ENCODE peak calls at places on chromosomes 11 and 22, in six cellular contexts. Q is HepG2, U is GM12878, P is H1, H is HCT116, M is SK-N-SH. Y is an unnamed sample.

GRCh38 chr22:38223289-38223960 is 21.6 kb downstream of the MAFF start:
- DNase-seq in Q (no peak), U (no peak), P (no peak), H (no peak), M (no peak), Y (peak)

GRCh38 chr11:61699737-61700160 is 19.6 kb downstream of the DAGLA start:
- DNase-seq in Q (no peak), U (no peak), P (no peak), H (no peak), M (no peak), Y (peak)

GRCh38 chr11:35007277-35007676 is 90.9 kb downstream of the PDHX start:
- DNase-seq in Q (no peak), U (peak), P (no peak), H (no peak), M (no peak), Y (no peak)

GRCh38 chr11:123841189-123841588 is 35.0 kb upstream of the OR6M1 start:
- DNase-seq in Q (no peak), U (no peak), P (no peak), H (no peak), M (no peak), Y (no peak)

GRCh38 chr22:20441631-20442484 is 4.2 kb upstream of the SCARF2 start:
- DNase-seq in Q (no peak), U (no peak), P (no peak), H (no peak), M (no peak), Y (no peak)

GRCh38 chr11:102592634-102593581 is 32.2 kb downstream of the MMP20 start:
- DNase-seq in Q (peak), U (no peak), P (no peak), H (peak), M (peak), Y (no peak)

GRCh38 chr11:63769719-63770443 is 1.3 kb upstream of the ZFTA start:
- DNase-seq in Q (no peak), U (no peak), P (no peak), H (no peak), M (no peak), Y (no peak)

GRCh38 chr22:43829904-43830851 is 18.1 kb upstream of the EFCAB6 start:
- DNase-seq in Q (no peak), U (no peak), P (no peak), H (no peak), M (peak), Y (no peak)

GRCh38 chr11:121143921-121144320 is 42.9 kb downstream of the TECTA start:
- DNase-seq in Q (no peak), U (no peak), P (no peak), H (no peak), M (no peak), Y (no peak)

GRCh38 chr11:35307221-35307621 is 112.1 kb downstream of the SLC1A2 start:
- DNase-seq in Q (no peak), U (no peak), P (no peak), H (no peak), M (no peak), Y (no peak)

GRCh38 chr11:133809525-133810178 is 35.7 kb downstream of the SPATA19 start:
- DNase-seq in Q (no peak), U (no peak), P (no peak), H (no peak), M (no peak), Y (peak)

DNA sequence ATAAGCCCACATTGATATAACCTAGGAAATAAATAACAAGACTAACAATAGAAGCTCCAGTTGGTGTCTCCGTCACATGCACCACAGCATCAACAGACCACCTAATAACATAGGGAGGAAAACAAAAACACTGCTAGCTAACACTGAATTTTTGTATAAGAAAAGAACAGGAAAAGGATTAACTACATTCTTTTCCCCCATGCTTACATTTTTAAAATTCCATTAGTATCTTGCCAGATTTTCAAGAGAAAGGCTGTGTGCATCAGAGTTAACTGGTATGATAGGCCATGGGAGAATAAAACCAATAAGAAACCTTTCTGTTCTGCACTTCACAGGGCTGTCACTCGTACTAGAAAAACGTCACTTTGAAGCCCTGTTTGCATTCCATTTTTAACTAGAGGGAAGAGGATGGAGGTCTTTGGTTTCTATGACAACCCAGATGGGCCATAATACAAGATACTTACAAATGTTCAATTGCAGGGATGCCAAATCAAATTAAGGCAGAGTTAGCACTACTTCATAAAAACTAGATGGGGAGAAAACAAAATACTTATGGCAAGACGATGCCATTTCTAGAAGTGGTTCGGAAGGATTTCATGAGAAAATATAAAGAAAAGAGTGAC is 79.1 kb downstream of the LARGE2 start:
- DNase-seq in Q (no peak), U (no peak), P (no peak), H (no peak), M (no peak), Y (no peak)
- TF ChIP-seq JUND in Q (no peak), U (no peak), P (no peak), H (no peak), M (no peak), Y (no peak)

DNA sequence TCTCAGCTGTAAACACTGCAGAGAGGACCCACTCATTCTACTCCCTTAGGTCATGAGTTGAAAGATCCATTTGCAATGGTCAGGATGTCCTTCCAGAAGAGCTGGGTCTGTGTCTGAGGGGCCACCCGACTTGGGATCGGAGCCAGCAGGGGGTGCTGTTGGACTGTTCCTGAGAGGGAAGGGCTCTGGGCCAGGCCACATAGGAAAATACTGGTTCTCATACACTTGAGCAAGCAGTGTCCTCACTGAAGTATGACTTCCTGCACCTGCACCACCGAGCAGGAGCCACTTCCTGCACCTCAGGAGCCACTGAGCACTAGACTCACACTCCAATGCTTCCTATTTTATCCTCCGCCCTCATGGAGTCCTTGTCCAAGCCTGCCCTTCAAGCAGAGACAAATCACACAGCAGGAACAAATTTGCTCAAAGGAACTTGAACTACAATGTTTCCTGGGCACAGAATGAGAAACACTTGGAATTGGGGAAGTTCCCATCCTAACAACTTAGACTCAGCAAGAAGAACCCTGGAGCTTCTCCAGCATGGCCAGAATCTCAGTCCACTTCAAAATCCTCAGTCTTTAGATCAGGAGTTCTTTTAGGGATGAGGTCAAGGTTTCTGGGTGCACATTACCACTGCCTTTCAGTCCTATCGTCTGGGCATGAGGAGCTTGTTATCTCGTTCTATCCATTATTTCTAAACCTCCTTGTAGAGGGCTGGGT is 36.6 kb upstream of the VPREB1 start:
- DNase-seq in Q (peak), U (peak), P (peak), H (peak), M (peak), Y (peak)
- TF ChIP-seq JUND in Q (no peak), U (no peak), P (no peak), H (no peak), M (no peak), Y (no peak)

GRCh38 chr11:108914981-108915380 is 250.1 kb downstream of the DDX10 start:
- DNase-seq in Q (no peak), U (no peak), P (no peak), H (no peak), M (no peak), Y (no peak)

GRCh38 chr11:108915666-108916065 is 250.8 kb downstream of the DDX10 start:
- DNase-seq in Q (no peak), U (no peak), P (no peak), H (no peak), M (no peak), Y (no peak)

GRCh38 chr11:108916935-108917334 is 252.1 kb downstream of the DDX10 start:
- DNase-seq in Q (no peak), U (no peak), P (no peak), H (no peak), M (no peak), Y (no peak)

GRCh38 chr11:108914211-108914610 is 249.3 kb downstream of the DDX10 start:
- DNase-seq in Q (no peak), U (no peak), P (no peak), H (no peak), M (peak), Y (no peak)

DNA sequence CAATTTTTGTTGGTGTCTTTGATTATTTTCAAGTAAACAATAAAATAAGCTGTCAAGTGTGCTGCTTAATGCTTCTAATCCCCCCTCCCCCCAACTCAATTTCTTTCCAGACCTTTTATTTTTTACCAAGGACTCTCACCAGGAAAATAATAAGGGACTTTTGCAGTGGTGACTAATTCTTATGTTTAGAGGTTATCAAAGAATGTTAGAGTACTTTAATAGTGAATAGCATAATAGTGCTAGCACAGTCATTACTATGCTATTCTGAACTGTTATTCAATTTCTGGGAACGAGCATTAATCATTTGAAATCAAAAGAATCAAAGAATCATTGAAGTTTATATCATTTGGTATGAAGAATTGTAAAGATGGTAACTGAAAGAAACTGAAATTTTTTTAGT is 251.4 kb downstream of the DDX10 start:
- DNase-seq in Q (no peak), U (no peak), P (no peak), H (no peak), M (no peak), Y (no peak)
- TF ChIP-seq JUND in Q (no peak), U (no peak), P (no peak), H (no peak), M (peak), Y (no peak)

GRCh38 chr11:19525714-19526113 is 186.9 kb upstream of the NAV2 start:
- DNase-seq in Q (no peak), U (no peak), P (no peak), H (no peak), M (no peak), Y (no peak)
- TF ChIP-seq JUND in Q (no peak), U (no peak), P (no peak), H (no peak), M (no peak), Y (no peak)

GRCh38 chr11:69471329-69472052 is 10.0 kb upstream of the LINC01488 start:
- DNase-seq in Q (no peak), U (no peak), P (no peak), H (no peak), M (no peak), Y (no peak)
- TF ChIP-seq JUND in Q (no peak), U (no peak), P (no peak), H (no peak), M (no peak), Y (no peak)

GRCh38 chr22:24289781-24290181 is 19.1 kb downstream of the SPECC1L start:
- DNase-seq in Q (no peak), U (no peak), P (no peak), H (no peak), M (no peak), Y (peak)
- TF ChIP-seq JUND in Q (no peak), U (no peak), P (no peak), H (no peak), M (no peak), Y (no peak)

GRCh38 chr11:41206388-41206787 is 253.1 kb downstream of the LRRC4C start:
- DNase-seq in Q (no peak), U (no peak), P (no peak), H (no peak), M (no peak), Y (no peak)
- TF ChIP-seq JUND in Q (no peak), U (no peak), P (no peak), H (no peak), M (no peak), Y (no peak)

GRCh38 chr11:80606726-80607125 is 1165.9 kb upstream of the TENM4 start:
- DNase-seq in Q (no peak), U (no peak), P (no peak), H (no peak), M (no peak), Y (no peak)
- TF ChIP-seq JUND in Q (no peak), U (no peak), P (no peak), H (no peak), M (no peak), Y (no peak)

DNA sequence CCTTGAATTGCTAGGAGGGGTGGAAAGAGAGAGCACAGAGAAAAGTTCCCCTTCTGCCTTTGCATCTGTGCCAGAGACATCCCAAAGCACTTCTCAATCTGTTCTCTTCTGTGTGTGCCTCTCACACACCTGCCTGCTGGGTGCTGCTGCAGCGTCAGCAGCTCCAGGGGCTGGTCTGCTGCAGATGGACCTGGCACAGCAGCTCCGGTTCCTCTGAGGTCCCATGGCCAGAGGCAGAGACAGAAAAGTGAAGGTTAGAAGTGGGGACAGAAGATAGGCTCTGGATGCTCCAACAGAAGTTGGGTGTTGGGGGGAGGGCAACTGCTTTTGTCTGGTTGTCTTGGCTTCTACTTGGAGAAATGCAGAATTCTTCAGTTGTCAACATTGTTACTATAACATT is 48.9 kb upstream of the KIRREL3 start:
- DNase-seq in Q (no peak), U (no peak), P (no peak), H (no peak), M (no peak), Y (no peak)
- TF ChIP-seq JUND in Q (no peak), U (no peak), P (no peak), H (no peak), M (no peak), Y (no peak)